ENCODE peak calls at places on chromosomes 5 and 9, in six cellular contexts. One of them, this sample, is unnamed.

GRCh38 chr9:20898885-20899554 is 132.4 kb downstream of the HACD4 start:
- DNase-seq in progenitor cell of endocrine pancreas: no peak
- DNase-seq in upper lobe of right lung: no peak
- DNase-seq in stomach: no peak
- DNase-seq in A549: no peak
- DNase-seq in fibroblast of lung: peak; percentile 53
- DNase-seq in this sample: no peak

GRCh38 chr5:148805323-148806290 is 20.8 kb upstream of the ADRB2 start:
- DNase-seq in progenitor cell of endocrine pancreas: no peak
- DNase-seq in upper lobe of right lung: no peak
- DNase-seq in stomach: no peak
- DNase-seq in A549: no peak
- DNase-seq in fibroblast of lung: peak; percentile 74
- DNase-seq in this sample: no peak

GRCh38 chr9:77965445-77965844 is 66.2 kb downstream of the GNAQ start:
- DNase-seq in progenitor cell of endocrine pancreas: no peak
- DNase-seq in upper lobe of right lung: no peak
- DNase-seq in stomach: no peak
- DNase-seq in A549: no peak
- DNase-seq in fibroblast of lung: no peak
- DNase-seq in this sample: no peak

GRCh38 chr9:70911791-70912190 is 209.6 kb downstream of the TRPM3 start:
- DNase-seq in progenitor cell of endocrine pancreas: no peak
- DNase-seq in upper lobe of right lung: no peak
- DNase-seq in stomach: no peak
- DNase-seq in A549: no peak
- DNase-seq in fibroblast of lung: no peak
- DNase-seq in this sample: no peak

GRCh38 chr5:141778683-141779082 is 96.7 kb upstream of the ARAP3 start:
- DNase-seq in progenitor cell of endocrine pancreas: no peak
- DNase-seq in upper lobe of right lung: no peak
- DNase-seq in stomach: no peak
- DNase-seq in A549: no peak
- DNase-seq in fibroblast of lung: peak; percentile 11
- DNase-seq in this sample: no peak

GRCh38 chr9:19552282-19552681 is 143.5 kb downstream of the ACER2 start:
- DNase-seq in progenitor cell of endocrine pancreas: no peak
- DNase-seq in upper lobe of right lung: no peak
- DNase-seq in stomach: no peak
- DNase-seq in A549: no peak
- DNase-seq in fibroblast of lung: no peak
- DNase-seq in this sample: no peak

GRCh38 chr9:91036826-91037510 is 235.3 kb downstream of the SYK start:
- DNase-seq in progenitor cell of endocrine pancreas: peak; percentile 39
- DNase-seq in upper lobe of right lung: peak; percentile 86
- DNase-seq in stomach: peak; percentile 77
- DNase-seq in A549: peak; percentile 91
- DNase-seq in fibroblast of lung: peak; percentile 84
- DNase-seq in this sample: peak; percentile 84

GRCh38 chr5:134577022-134577795 is 51.7 kb downstream of the JADE2 start:
- DNase-seq in progenitor cell of endocrine pancreas: no peak
- DNase-seq in upper lobe of right lung: no peak
- DNase-seq in stomach: no peak
- DNase-seq in A549: peak; percentile 75
- DNase-seq in fibroblast of lung: peak; percentile 65
- DNase-seq in this sample: no peak

GRCh38 chr5:127031147-127031862 is 947 bp upstream of the MARCHF3 start:
- DNase-seq in progenitor cell of endocrine pancreas: no peak
- DNase-seq in upper lobe of right lung: peak; percentile 72
- DNase-seq in stomach: peak; percentile 29
- DNase-seq in A549: peak; percentile 5
- DNase-seq in fibroblast of lung: peak; percentile 7
- DNase-seq in this sample: no peak

GRCh38 chr5:132782101-132782500 is 5.1 kb upstream of the SEPTIN8 start:
- DNase-seq in progenitor cell of endocrine pancreas: no peak
- DNase-seq in upper lobe of right lung: no peak
- DNase-seq in stomach: no peak
- DNase-seq in A549: no peak
- DNase-seq in fibroblast of lung: peak; percentile 79
- DNase-seq in this sample: no peak

GRCh38 chr5:145948921-145949320 is 12.5 kb downstream of the SH3RF2 start:
- DNase-seq in progenitor cell of endocrine pancreas: no peak
- DNase-seq in upper lobe of right lung: no peak
- DNase-seq in stomach: no peak
- DNase-seq in A549: no peak
- DNase-seq in fibroblast of lung: no peak
- DNase-seq in this sample: no peak

GRCh38 chr9:135574331-135574730 is 12.8 kb downstream of the PAEP start:
- DNase-seq in progenitor cell of endocrine pancreas: no peak
- DNase-seq in upper lobe of right lung: no peak
- DNase-seq in stomach: no peak
- DNase-seq in A549: no peak
- DNase-seq in fibroblast of lung: no peak
- DNase-seq in this sample: no peak

GRCh38 chr5:137096149-137097103 is 402.7 kb downstream of the SPOCK1 start:
- DNase-seq in progenitor cell of endocrine pancreas: no peak
- DNase-seq in upper lobe of right lung: no peak
- DNase-seq in stomach: no peak
- DNase-seq in A549: no peak
- DNase-seq in fibroblast of lung: peak; percentile 85
- DNase-seq in this sample: no peak

GRCh38 chr9:120742951-120743416 is 28.7 kb upstream of the MEGF9 start:
- DNase-seq in progenitor cell of endocrine pancreas: no peak
- DNase-seq in upper lobe of right lung: no peak
- DNase-seq in stomach: no peak
- DNase-seq in A549: peak; percentile 71
- DNase-seq in fibroblast of lung: peak; percentile 27
- DNase-seq in this sample: no peak
- TF ChIP-seq CTCF in progenitor cell of endocrine pancreas: peak; percentile 57
- TF ChIP-seq CTCF in upper lobe of right lung: peak; percentile 66
- TF ChIP-seq CTCF in stomach: no peak
- TF ChIP-seq CTCF in A549: peak; percentile 62
- TF ChIP-seq CTCF in fibroblast of lung: peak; percentile 47
- TF ChIP-seq CTCF in this sample: peak; percentile 61

GRCh38 chr9:89095755-89096154 is 82.9 kb downstream of the SHC3 start:
- DNase-seq in progenitor cell of endocrine pancreas: no peak
- DNase-seq in upper lobe of right lung: no peak
- DNase-seq in stomach: no peak
- DNase-seq in A549: no peak
- DNase-seq in fibroblast of lung: no peak
- DNase-seq in this sample: no peak

GRCh38 chr9:89097219-89097618 is 81.4 kb downstream of the SHC3 start:
- DNase-seq in progenitor cell of endocrine pancreas: no peak
- DNase-seq in upper lobe of right lung: no peak
- DNase-seq in stomach: no peak
- DNase-seq in A549: no peak
- DNase-seq in fibroblast of lung: no peak
- DNase-seq in this sample: no peak

GRCh38 chr9:89093201-89093600 is 85.4 kb downstream of the SHC3 start:
- DNase-seq in progenitor cell of endocrine pancreas: no peak
- DNase-seq in upper lobe of right lung: no peak
- DNase-seq in stomach: no peak
- DNase-seq in A549: no peak
- DNase-seq in fibroblast of lung: no peak
- DNase-seq in this sample: no peak

GRCh38 chr9:89096807-89097206 is 81.8 kb downstream of the SHC3 start:
- DNase-seq in progenitor cell of endocrine pancreas: no peak
- DNase-seq in upper lobe of right lung: no peak
- DNase-seq in stomach: no peak
- DNase-seq in A549: no peak
- DNase-seq in fibroblast of lung: no peak
- DNase-seq in this sample: no peak
- TF ChIP-seq CTCF in progenitor cell of endocrine pancreas: no peak
- TF ChIP-seq CTCF in upper lobe of right lung: no peak
- TF ChIP-seq CTCF in stomach: no peak
- TF ChIP-seq CTCF in A549: no peak
- TF ChIP-seq CTCF in fibroblast of lung: no peak
- TF ChIP-seq CTCF in this sample: no peak

GRCh38 chr9:32706004-32706749 is 70.7 kb upstream of the TAF1L start:
- DNase-seq in progenitor cell of endocrine pancreas: no peak
- DNase-seq in upper lobe of right lung: no peak
- DNase-seq in stomach: no peak
- DNase-seq in A549: no peak
- DNase-seq in fibroblast of lung: peak; percentile 89
- DNase-seq in this sample: no peak

GRCh38 chr9:32701321-32702022 is 66.0 kb upstream of the TAF1L start:
- DNase-seq in progenitor cell of endocrine pancreas: no peak
- DNase-seq in upper lobe of right lung: no peak
- DNase-seq in stomach: no peak
- DNase-seq in A549: peak; percentile 35
- DNase-seq in fibroblast of lung: peak; percentile 47
- DNase-seq in this sample: no peak

GRCh38 chr9:32704343-32704742 is 68.9 kb upstream of the TAF1L start:
- DNase-seq in progenitor cell of endocrine pancreas: no peak
- DNase-seq in upper lobe of right lung: no peak
- DNase-seq in stomach: no peak
- DNase-seq in A549: no peak
- DNase-seq in fibroblast of lung: no peak
- DNase-seq in this sample: no peak

GRCh38 chr9:32705059-32705458 is 69.6 kb upstream of the TAF1L start:
- DNase-seq in progenitor cell of endocrine pancreas: no peak
- DNase-seq in upper lobe of right lung: no peak
- DNase-seq in stomach: no peak
- DNase-seq in A549: no peak
- DNase-seq in fibroblast of lung: peak; percentile 87
- DNase-seq in this sample: no peak

DNA sequence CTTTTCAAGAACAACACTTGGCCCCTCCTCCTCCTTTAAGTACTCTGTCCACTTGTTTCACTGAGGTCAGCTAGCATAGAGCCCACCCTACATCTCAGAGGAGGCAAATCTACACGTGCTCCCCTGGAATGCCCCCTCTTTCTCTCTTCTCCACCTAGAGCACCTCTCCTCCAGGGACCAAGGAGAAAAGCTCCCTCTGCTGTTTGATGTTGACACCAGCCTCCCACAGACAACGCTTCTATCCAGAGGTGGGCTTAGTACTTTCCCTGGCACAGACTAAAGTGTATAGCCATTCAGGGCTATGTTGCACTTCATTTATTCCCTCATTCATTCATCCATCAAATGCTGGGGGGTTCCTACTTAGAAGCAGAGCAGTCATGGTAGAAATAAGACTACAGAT is 68.2 kb upstream of the TAF1L start:
- DNase-seq in progenitor cell of endocrine pancreas: no peak
- DNase-seq in upper lobe of right lung: no peak
- DNase-seq in stomach: no peak
- DNase-seq in A549: peak; percentile 12
- DNase-seq in fibroblast of lung: no peak
- DNase-seq in this sample: no peak
- TF ChIP-seq CTCF in progenitor cell of endocrine pancreas: no peak
- TF ChIP-seq CTCF in upper lobe of right lung: no peak
- TF ChIP-seq CTCF in stomach: no peak
- TF ChIP-seq CTCF in A549: peak; percentile 32
- TF ChIP-seq CTCF in fibroblast of lung: no peak
- TF ChIP-seq CTCF in this sample: no peak

GRCh38 chr9:18237776-18238175 is 236.2 kb upstream of the ADAMTSL1 start:
- DNase-seq in progenitor cell of endocrine pancreas: no peak
- DNase-seq in upper lobe of right lung: no peak
- DNase-seq in stomach: no peak
- DNase-seq in A549: no peak
- DNase-seq in fibroblast of lung: no peak
- DNase-seq in this sample: no peak
- TF ChIP-seq CTCF in progenitor cell of endocrine pancreas: peak; percentile 10
- TF ChIP-seq CTCF in upper lobe of right lung: no peak
- TF ChIP-seq CTCF in stomach: no peak
- TF ChIP-seq CTCF in A549: no peak
- TF ChIP-seq CTCF in fibroblast of lung: no peak
- TF ChIP-seq CTCF in this sample: no peak

This sample was measured in endothelial cell.